ENCODE peak calls at places on chromosomes 12 and 14, in four cellular contexts. U is GOT3, E is amygdala, H is tibial artery. P is an unnamed sample.
A peak's percentile ranks its signal among the peaks of the same experiment; 100 is the strongest.

GRCh38 chr14:22814945-22815713 is at the start of gene SLC7A7:
- DNase-seq in U (no peak), E (no peak), H (no peak), P (no peak)

GRCh38 chr14:99996951-99997571 is 68.2 kb upstream of the EVL start:
- DNase-seq in U (no peak), E (no peak), H (no peak), P (no peak)

GRCh38 chr12:24991209-24992049 is 42.5 kb upstream of the BCAT1 start:
- DNase-seq in U (no peak), E (no peak), H (no peak), P (peak; percentile 73)

GRCh38 chr14:90656986-90657385 is 159.2 kb downstream of the TTC7B start:
- DNase-seq in U (no peak), E (no peak), H (no peak), P (no peak)

GRCh38 chr12:98645572-98646067 is 530 bp downstream of the APAF1 start:
- DNase-seq in U (no peak), E (peak; percentile 18), H (no peak), P (peak; percentile 40)

GRCh38 chr12:80121661-80122060 is 22.3 kb downstream of the OTOGL start:
- DNase-seq in U (no peak), E (no peak), H (no peak), P (no peak)

GRCh38 chr12:49346659-49347306 is at the start of gene DNAJC22:
- DNase-seq in U (no peak), E (no peak), H (peak; percentile 64), P (no peak)

GRCh38 chr12:32312049-32312670 is 87.2 kb upstream of the FGD4 start:
- DNase-seq in U (no peak), E (no peak), H (no peak), P (no peak)

GRCh38 chr12:131944601-131945251 is 5.0 kb upstream of the EP400 start:
- DNase-seq in U (no peak), E (no peak), H (peak; percentile 63), P (no peak)

GRCh38 chr12:114936148-114937099 is 252.4 kb upstream of the TBX3 start:
- DNase-seq in U (no peak), E (no peak), H (no peak), P (no peak)

GRCh38 chr12:57766464-57767311 is at the start of gene CYP27B1:
- DNase-seq in U (peak; percentile 98), E (no peak), H (peak; percentile 70), P (no peak)